ENCODE peak calls at places on chromosomes 5 and 9, in five cellular contexts. O, P, T, R and E are unnamed samples.

GRCh38 chr9:131180454-131180853 is 55.1 kb downstream of the NUP214 start:
- DNase-seq in O (no peak), P (no peak), T (no peak), R (no peak), E (no peak)

GRCh38 chr9:34592895-34593601 is 3.5 kb upstream of the CNTFR start:
- DNase-seq in O (peak), P (no peak), T (peak), R (peak), E (peak)

GRCh38 chr5:154190652-154191304 is at the start of gene GALNT10:
- DNase-seq in O (peak), P (no peak), T (peak), R (peak), E (peak)

GRCh38 chr5:52800394-52801213 is 12.9 kb downstream of the ITGA1 start:
- DNase-seq in O (peak), P (no peak), T (peak), R (peak), E (peak)

GRCh38 chr5:40984884-40985283 is 75.6 kb downstream of the C7 start:
- DNase-seq in O (no peak), P (no peak), T (no peak), R (no peak), E (no peak)

GRCh38 chr5:14767942-14768837 is 103.4 kb downstream of the ANKH start:
- DNase-seq in O (no peak), P (no peak), T (no peak), R (no peak), E (no peak)

GRCh38 chr9:6931913-6932312 is 174.1 kb downstream of the KDM4C start:
- DNase-seq in O (no peak), P (no peak), T (no peak), R (no peak), E (no peak)

GRCh38 chr9:128246471-128246870 is 29.3 kb downstream of the GOLGA2 start:
- DNase-seq in O (no peak), P (no peak), T (no peak), R (no peak), E (no peak)

GRCh38 chr5:106827061-106827460 is 843.7 kb downstream of the EFNA5 start:
- DNase-seq in O (no peak), P (no peak), T (no peak), R (no peak), E (no peak)